ENCODE peak calls at places on chromosome 11, in four cellular contexts. U is GM13977, G is upper lobe of right lung, N is astrocyte of the spinal cord. V is an unnamed sample.

GRCh38 chr11:117479372-117479771 is 151.7 kb downstream of the CEP164 start:
- DNase-seq in G (no peak), N (no peak), U (peak; percentile 58), V (no peak)

GRCh38 chr11:86228967-86229330 is 15.6 kb upstream of the EED start:
- DNase-seq in N (no peak), G (no peak), U (no peak), V (no peak)

GRCh38 chr11:26285593-26285992 is 46.3 kb upstream of the ANO3 start:
- DNase-seq in G (no peak), U (no peak), N (no peak), V (no peak)

GRCh38 chr11:86805873-86806310 is 5.5 kb downstream of the PRSS23 start:
- DNase-seq in N (no peak), U (no peak), G (no peak), V (no peak)

GRCh38 chr11:69832561-69833413 is 13.6 kb upstream of the FGF3 start:
- DNase-seq in U (no peak), N (no peak), G (peak; percentile 40), V (no peak)

GRCh38 chr11:79062814-79063762 is 377.7 kb downstream of the TENM4 start:
- DNase-seq in U (no peak), N (no peak), G (no peak), V (no peak)

GRCh38 chr11:66142370-66143263 is 72.5 kb downstream of the PACS1 start:
- DNase-seq in N (no peak), U (no peak), G (no peak), V (no peak)

GRCh38 chr11:123537726-123538125 is 107.7 kb downstream of the GRAMD1B start:
- DNase-seq in U (no peak), N (no peak), G (no peak), V (no peak)

GRCh38 chr11:65400295-65401072 is 14.0 kb downstream of the FRMD8 start:
- DNase-seq in N (no peak), U (no peak), G (no peak), V (no peak)

GRCh38 chr11:119509969-119510401 is 87.0 kb upstream of the THY1 start:
- DNase-seq in G (no peak), N (peak; percentile 88), U (peak; percentile 78), V (peak; percentile 87)

GRCh38 chr11:83656931-83657330 is 370.8 kb upstream of the CCDC90B start:
- DNase-seq in G (no peak), N (no peak), U (no peak), V (no peak)

GRCh38 chr11:118658372-118659313 is 20.8 kb downstream of the TREH start:
- DNase-seq in U (no peak), N (peak; percentile 25), G (no peak), V (no peak)

GRCh38 chr11:17637901-17638300 is 81.5 kb upstream of the MYOD1 start:
- DNase-seq in N (no peak), G (no peak), U (peak; percentile 5), V (no peak)

GRCh38 chr11:128521697-128522062 is 65.7 kb downstream of the ETS1 start:
- DNase-seq in G (peak; percentile 71), N (peak; percentile 39), U (no peak), V (no peak)

GRCh38 chr11:13958596-13958995 is 3.9 kb upstream of the SPON1 start:
- DNase-seq in U (no peak), N (no peak), G (no peak), V (no peak)

GRCh38 chr11:48066881-48067800 is 86.8 kb downstream of the PTPRJ start:
- DNase-seq in G (no peak), U (no peak), N (peak; percentile 71), V (peak; percentile 56)

GRCh38 chr11:81658722-81659121 is 1074.9 kb downstream of the FAM181B start:
- DNase-seq in N (peak; percentile 29), U (peak; percentile 23), G (no peak), V (no peak)
- TF ChIP-seq CTCF in N (peak; percentile 60), U (peak; percentile 63), G (no peak), V (peak; percentile 40)

DNA sequence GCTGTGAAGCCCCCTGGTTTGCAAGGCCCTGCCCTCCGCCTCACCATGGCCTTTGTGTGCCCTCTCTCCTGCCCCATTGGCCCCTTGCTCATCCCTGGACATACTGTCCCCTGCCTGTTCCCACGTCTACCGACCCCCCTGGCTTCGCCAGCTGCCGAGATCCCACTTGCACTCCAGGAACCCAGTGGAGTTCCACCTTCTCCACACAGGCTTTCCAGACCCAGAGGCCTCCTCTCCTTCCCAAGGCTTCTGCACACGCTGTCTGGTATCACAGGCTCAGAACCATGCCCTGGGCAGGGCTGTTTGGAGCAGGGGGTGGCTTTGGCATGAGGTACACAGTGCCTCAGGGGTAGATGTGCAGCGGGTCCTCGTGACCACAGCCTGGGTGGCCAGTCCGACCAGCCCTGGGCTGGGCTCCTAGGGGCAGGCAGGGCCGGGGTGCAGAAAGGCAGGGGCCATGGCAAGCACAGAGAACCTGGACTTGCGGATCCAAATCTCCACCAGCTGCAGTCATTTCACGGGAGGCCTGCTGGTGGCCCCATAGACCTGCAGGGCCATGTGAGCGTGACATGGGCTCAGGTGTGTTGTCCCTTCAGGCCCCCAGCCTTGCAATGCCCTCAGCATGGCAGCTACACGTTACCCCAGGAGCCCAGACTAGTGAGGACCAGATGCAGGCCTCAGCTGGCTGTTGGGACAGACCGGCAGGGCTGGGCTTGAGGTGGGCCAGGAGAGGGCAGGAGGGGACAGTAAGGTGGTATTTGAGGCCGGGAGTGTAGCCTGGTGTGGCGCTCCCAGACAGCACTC is 9.5 kb downstream of the GRK2 start:
- DNase-seq in N (no peak), G (peak; percentile 63), U (no peak), V (peak; percentile 45)
- TF ChIP-seq CTCF in N (no peak), G (no peak), U (peak; percentile 17), V (no peak)

GRCh38 chr11:67439321-67440228 is 2.1 kb upstream of the PTPRCAP start:
- DNase-seq in N (peak; percentile 10), G (no peak), U (no peak), V (no peak)
- TF ChIP-seq CTCF in N (peak; percentile 25), G (no peak), U (peak; percentile 49), V (peak; percentile 15)

GRCh38 chr11:27717377-27717776 is 17.1 kb upstream of the BDNF start:
- DNase-seq in N (peak; percentile 57), G (no peak), U (no peak), V (no peak)

GRCh38 chr11:27716216-27716615 is 16.0 kb upstream of the BDNF start:
- DNase-seq in N (no peak), G (no peak), U (no peak), V (no peak)

GRCh38 chr11:27717801-27718229 is 17.6 kb upstream of the BDNF start:
- DNase-seq in N (peak; percentile 62), U (no peak), G (no peak), V (no peak)

GRCh38 chr11:27718346-27718852 is 18.1 kb upstream of the BDNF start:
- DNase-seq in N (peak; percentile 95), G (no peak), U (no peak), V (no peak)

GRCh38 chr11:27716850-27717249 is 16.6 kb upstream of the BDNF start:
- DNase-seq in G (no peak), U (no peak), N (peak; percentile 62), V (no peak)
- TF ChIP-seq CTCF in G (no peak), U (no peak), N (peak; percentile 41), V (no peak)

GRCh38 chr11:126186708-126187481 is 24.6 kb downstream of the RPUSD4 start:
- DNase-seq in G (peak; percentile 57), N (no peak), U (no peak), V (no peak)
- TF ChIP-seq CTCF in G (no peak), N (peak; percentile 16), U (peak; percentile 14), V (no peak)

GRCh38 chr11:67691149-67691548 is 16.7 kb upstream of the ALDH3B2 start:
- DNase-seq in N (no peak), U (no peak), G (no peak), V (no peak)
- TF ChIP-seq CTCF in N (peak; percentile 27), U (peak; percentile 38), G (peak; percentile 16), V (no peak)

GRCh38 chr11:73343076-73343833 is 32.9 kb upstream of the RELT start:
- DNase-seq in G (no peak), N (no peak), U (no peak), V (no peak)
- TF ChIP-seq CTCF in G (no peak), N (no peak), U (no peak), V (no peak)

GRCh38 chr11:67645521-67646457 is 4.7 kb downstream of the ACY3 start:
- DNase-seq in G (no peak), N (no peak), U (no peak), V (peak; percentile 40)

GRCh38 chr11:67642148-67642475 is 2.5 kb upstream of the TBX10 start:
- DNase-seq in G (peak; percentile 36), N (no peak), U (no peak), V (no peak)

GRCh38 chr11:67644472-67645418 is 5.2 kb upstream of the TBX10 start:
- DNase-seq in N (no peak), G (peak; percentile 36), U (no peak), V (peak; percentile 38)

GRCh38 chr11:67642490-67643120 is 3.0 kb upstream of the TBX10 start:
- DNase-seq in N (no peak), U (no peak), G (peak; percentile 36), V (no peak)

GRCh38 chr11:67644042-67644441 is 4.5 kb upstream of the TBX10 start:
- DNase-seq in G (no peak), U (no peak), N (no peak), V (no peak)
- TF ChIP-seq CTCF in G (peak; percentile 8), U (peak; percentile 36), N (peak; percentile 38), V (no peak)

GRCh38 chr11:19712281-19713220 is at the start of gene NAV2:
- DNase-seq in U (peak; percentile 93), N (peak; percentile 96), G (peak; percentile 96), V (peak; percentile 81)
- TF ChIP-seq CTCF in U (no peak), N (no peak), G (no peak), V (no peak)

DNA sequence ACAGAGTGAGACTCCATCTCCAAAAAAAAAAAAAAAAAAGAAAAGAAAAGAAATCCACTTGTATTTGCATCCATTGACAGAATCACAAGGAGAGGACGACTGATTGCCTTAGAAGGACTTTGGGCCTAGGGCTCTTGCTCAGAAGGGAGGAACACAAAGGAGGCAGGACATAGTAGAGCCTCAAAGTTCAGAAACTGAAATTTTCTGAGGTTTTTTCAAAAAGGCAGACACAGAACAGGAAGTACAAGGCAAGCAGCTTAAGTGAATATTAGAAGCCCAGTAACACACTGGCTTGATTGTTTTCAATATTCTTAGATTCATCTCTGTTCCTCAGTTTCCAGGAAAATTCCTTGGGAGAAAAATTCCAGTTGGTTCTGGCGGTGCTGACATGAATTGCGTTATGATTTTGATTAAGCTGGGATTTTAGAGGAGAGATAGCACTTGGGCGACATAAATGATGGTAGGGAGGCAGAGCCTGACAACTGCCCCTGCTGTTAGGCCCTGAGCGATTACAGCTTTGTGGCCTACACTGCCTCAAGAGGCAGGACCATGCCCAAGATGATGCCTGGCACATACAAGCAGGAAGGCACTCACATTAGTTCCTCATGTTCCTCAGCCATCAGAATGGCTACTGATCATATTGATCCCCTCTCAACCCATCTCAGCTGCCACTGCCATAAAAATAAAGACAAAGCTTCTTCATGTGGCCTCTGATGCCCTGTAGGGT is 15.3 kb downstream of the CLPB start:
- DNase-seq in N (no peak), G (no peak), U (peak; percentile 44), V (no peak)
- TF ChIP-seq CTCF in N (peak; percentile 6), G (no peak), U (no peak), V (no peak)

V was measured in CD14-positive monocyte.